ENCODE peak calls at places on chromosomes 1 and 21, in five cellular contexts. One of them, this sample, is unnamed.

GRCh38 chr1:1554926-1555915 is 14.8 kb upstream of the TMEM240 start:
- DNase-seq in kidney tubule cell: peak
- DNase-seq in left cardiac atrium: no peak
- DNase-seq in activated T-cell treated with anti-CD3 and anti-CD28 coated beads for 24 hours: no peak
- DNase-seq in epithelial cell of esophagus: peak
- DNase-seq in this sample: no peak

GRCh38 chr1:31802190-31803150 is 13.4 kb downstream of the SPOCD1 start:
- DNase-seq in kidney tubule cell: no peak
- DNase-seq in left cardiac atrium: no peak
- DNase-seq in activated T-cell treated with anti-CD3 and anti-CD28 coated beads for 24 hours: no peak
- DNase-seq in epithelial cell of esophagus: no peak
- DNase-seq in this sample: no peak

GRCh38 chr21:29166853-29167252 is 36.4 kb downstream of the MAP3K7CL start:
- DNase-seq in epithelial cell of esophagus: no peak
- DNase-seq in left cardiac atrium: no peak
- DNase-seq in activated T-cell treated with anti-CD3 and anti-CD28 coated beads for 24 hours: no peak
- DNase-seq in kidney tubule cell: no peak
- DNase-seq in this sample: no peak

GRCh38 chr1:39391741-39392679 is 99.4 kb upstream of the BMP8A start:
- DNase-seq in activated T-cell treated with anti-CD3 and anti-CD28 coated beads for 24 hours: no peak
- DNase-seq in epithelial cell of esophagus: peak
- DNase-seq in left cardiac atrium: no peak
- DNase-seq in kidney tubule cell: peak
- DNase-seq in this sample: no peak

GRCh38 chr1:85109475-85109874 is 61.2 kb upstream of the MCOLN3 start:
- DNase-seq in left cardiac atrium: peak
- DNase-seq in epithelial cell of esophagus: peak
- DNase-seq in kidney tubule cell: peak
- DNase-seq in activated T-cell treated with anti-CD3 and anti-CD28 coated beads for 24 hours: peak
- DNase-seq in this sample: no peak

GRCh38 chr21:35222021-35222420 is 172.9 kb upstream of the RUNX1 start:
- DNase-seq in kidney tubule cell: peak
- DNase-seq in epithelial cell of esophagus: peak
- DNase-seq in left cardiac atrium: no peak
- DNase-seq in activated T-cell treated with anti-CD3 and anti-CD28 coated beads for 24 hours: no peak
- DNase-seq in this sample: no peak

GRCh38 chr1:4696161-4696745 is 41.8 kb downstream of the AJAP1 start:
- DNase-seq in epithelial cell of esophagus: no peak
- DNase-seq in kidney tubule cell: no peak
- DNase-seq in left cardiac atrium: no peak
- DNase-seq in activated T-cell treated with anti-CD3 and anti-CD28 coated beads for 24 hours: no peak
- DNase-seq in this sample: no peak

GRCh38 chr1:53633073-53633704 is 105.8 kb downstream of the GLIS1 start:
- DNase-seq in kidney tubule cell: no peak
- DNase-seq in epithelial cell of esophagus: no peak
- DNase-seq in left cardiac atrium: no peak
- DNase-seq in activated T-cell treated with anti-CD3 and anti-CD28 coated beads for 24 hours: no peak
- DNase-seq in this sample: no peak

GRCh38 chr1:156750191-156750931 is 1.1 kb downstream of the HDGF start:
- DNase-seq in activated T-cell treated with anti-CD3 and anti-CD28 coated beads for 24 hours: no peak
- DNase-seq in epithelial cell of esophagus: peak
- DNase-seq in left cardiac atrium: no peak
- DNase-seq in kidney tubule cell: peak
- DNase-seq in this sample: no peak

GRCh38 chr1:117401761-117402160 is 34.5 kb downstream of the MAN1A2 start:
- DNase-seq in epithelial cell of esophagus: no peak
- DNase-seq in kidney tubule cell: no peak
- DNase-seq in activated T-cell treated with anti-CD3 and anti-CD28 coated beads for 24 hours: no peak
- DNase-seq in left cardiac atrium: no peak
- DNase-seq in this sample: no peak

GRCh38 chr1:30196457-30196856 is 526.9 kb downstream of the MATN1 start:
- DNase-seq in kidney tubule cell: no peak
- DNase-seq in left cardiac atrium: no peak
- DNase-seq in activated T-cell treated with anti-CD3 and anti-CD28 coated beads for 24 hours: no peak
- DNase-seq in epithelial cell of esophagus: no peak
- DNase-seq in this sample: no peak

GRCh38 chr1:156382561-156382960 is 13.6 kb downstream of the RHBG start:
- DNase-seq in left cardiac atrium: no peak
- DNase-seq in kidney tubule cell: no peak
- DNase-seq in activated T-cell treated with anti-CD3 and anti-CD28 coated beads for 24 hours: no peak
- DNase-seq in epithelial cell of esophagus: no peak
- DNase-seq in this sample: no peak